ENCODE peak calls at places on chromosomes 1 and 21, in nine cellular contexts. X, F, S, E, Q, T, W, U and V are unnamed samples.

GRCh38 chr1:31381394-31382287 is 8.8 kb upstream of the FABP3 start:
- DNase-seq in F (no peak), U (peak; percentile 77), S (no peak), W (peak; percentile 70), T (no peak), Q (no peak), X (no peak), E (no peak), V (no peak)

GRCh38 chr1:57406428-57406827 is 17.4 kb downstream of the DAB1 start:
- DNase-seq in U (no peak), Q (no peak), F (no peak), E (no peak), T (no peak), S (no peak), W (no peak), X (no peak), V (no peak)

GRCh38 chr1:244626709-244627108 is 26.2 kb upstream of the DESI2 start:
- DNase-seq in W (no peak), X (no peak), S (no peak), Q (no peak), E (no peak), F (no peak), U (no peak), T (no peak), V (no peak)

GRCh38 chr1:177429234-177429633 is 258.5 kb downstream of the BRINP2 start:
- DNase-seq in E (no peak), U (no peak), S (no peak), F (no peak), X (no peak), T (no peak), W (no peak), Q (no peak), V (no peak)

GRCh38 chr21:23131177-23131576 is 2133.0 kb downstream of the NCAM2 start:
- DNase-seq in X (no peak), U (peak; percentile 0), F (no peak), S (no peak), W (no peak), T (no peak), Q (peak; percentile 12), E (no peak), V (no peak)

GRCh38 chr1:65431111-65431705 is 10.7 kb downstream of the LEPR start:
- DNase-seq in X (no peak), F (peak; percentile 9), T (no peak), W (no peak), U (peak; percentile 42), E (peak; percentile 30), S (no peak), Q (peak; percentile 44), V (no peak)

GRCh38 chr21:15276243-15276642 is 211.4 kb upstream of the NRIP1 start:
- DNase-seq in F (peak; percentile 8), E (no peak), S (no peak), Q (no peak), U (peak; percentile 41), X (no peak), T (no peak), W (no peak), V (no peak)

GRCh38 chr1:185681034-185681633 is 53.1 kb upstream of the HMCN1 start:
- DNase-seq in E (peak; percentile 41), S (peak; percentile 22), F (peak; percentile 78), T (no peak), X (no peak), Q (peak; percentile 25), W (no peak), U (peak; percentile 68), V (peak; percentile 5)

GRCh38 chr1:23062271-23062670 is 43.0 kb downstream of the KDM1A start:
- DNase-seq in Q (no peak), T (no peak), W (no peak), E (no peak), X (no peak), U (peak; percentile 38), F (no peak), S (no peak), V (no peak)

GRCh38 chr1:15283500-15283899 is 36.5 kb downstream of the FHAD1 start:
- DNase-seq in E (peak; percentile 36), W (no peak), T (no peak), X (no peak), Q (peak; percentile 14), S (no peak), F (no peak), U (peak; percentile 98), V (no peak)